ENCODE peak calls at places on chromosomes 12 and 14, in five cellular contexts. N, F, G, V and P are unnamed samples.

GRCh38 chr12:47079365-47079893 is at the start of gene PCED1B:
- DNase-seq in G (no peak), N (peak; percentile 72), V (peak; percentile 33), F (peak; percentile 8), P (peak; percentile 41)

GRCh38 chr14:56199976-56200577 is 81.9 kb downstream of the PELI2 start:
- DNase-seq in G (peak; percentile 26), V (no peak), N (peak; percentile 35), F (no peak), P (no peak)

GRCh38 chr14:71321556-71322315 is 414.5 kb downstream of the PCNX1 start:
- DNase-seq in F (peak; percentile 72), N (peak; percentile 63), G (no peak), V (no peak), P (no peak)

GRCh38 chr12:87150969-87151662 is 878.1 kb downstream of the C12orf50 start:
- DNase-seq in V (no peak), F (no peak), N (no peak), G (peak; percentile 4), P (no peak)

GRCh38 chr12:113891737-113892520 is 74.2 kb downstream of the RBM19 start:
- DNase-seq in V (no peak), G (no peak), F (no peak), N (no peak), P (no peak)

GRCh38 chr12:633731-634130 is 29.5 kb downstream of the NINJ2 start:
- DNase-seq in N (no peak), V (no peak), F (peak; percentile 48), G (no peak), P (no peak)

GRCh38 chr12:104433061-104433460 is 23.7 kb upstream of the CHST11 start:
- DNase-seq in F (no peak), N (no peak), V (no peak), G (no peak), P (no peak)

GRCh38 chr12:113500662-113501435 is 29.2 kb upstream of the LHX5 start:
- DNase-seq in G (no peak), V (no peak), F (no peak), N (no peak), P (no peak)

GRCh38 chr12:52086944-52087835 is 7.7 kb downstream of the SMIM41 start:
- DNase-seq in G (no peak), F (no peak), V (peak; percentile 12), N (no peak), P (no peak)

GRCh38 chr12:7188557-7189397 is 709 bp upstream of the PEX5 start:
- DNase-seq in G (peak; percentile 17), F (peak; percentile 64), V (peak; percentile 75), N (peak; percentile 82), P (peak; percentile 71)

GRCh38 chr14:94575730-94576585 is 5.3 kb upstream of the SERPINA5 start:
- DNase-seq in G (no peak), V (no peak), F (no peak), N (peak; percentile 21), P (no peak)

GRCh38 chr12:53710098-53710497 is 17.2 kb downstream of the CALCOCO1 start:
- DNase-seq in F (no peak), G (no peak), V (no peak), N (no peak), P (no peak)

GRCh38 chr12:26700430-26700829 is 132.6 kb downstream of the ITPR2 start:
- DNase-seq in G (no peak), V (no peak), N (no peak), F (no peak), P (no peak)

GRCh38 chr12:85632390-85632789 is 203.8 kb downstream of the RASSF9 start:
- DNase-seq in V (no peak), G (no peak), N (peak; percentile 68), F (no peak), P (no peak)

GRCh38 chr12:53499261-53500118 is at the start of gene MAP3K12:
- DNase-seq in N (peak; percentile 47), V (peak; percentile 79), G (no peak), F (no peak), P (peak; percentile 57)

GRCh38 chr14:71583246-71583645 is 349.0 kb upstream of the RGS6 start:
- DNase-seq in F (no peak), G (no peak), N (no peak), V (no peak), P (no peak)

GRCh38 chr14:26008290-26008689 is 589.5 kb downstream of the NOVA1 start:
- DNase-seq in F (no peak), G (no peak), N (no peak), V (peak; percentile 0), P (no peak)
- TF ChIP-seq CTCF in F (no peak), G (no peak), N (no peak), V (peak; percentile 59), P (no peak)

DNA sequence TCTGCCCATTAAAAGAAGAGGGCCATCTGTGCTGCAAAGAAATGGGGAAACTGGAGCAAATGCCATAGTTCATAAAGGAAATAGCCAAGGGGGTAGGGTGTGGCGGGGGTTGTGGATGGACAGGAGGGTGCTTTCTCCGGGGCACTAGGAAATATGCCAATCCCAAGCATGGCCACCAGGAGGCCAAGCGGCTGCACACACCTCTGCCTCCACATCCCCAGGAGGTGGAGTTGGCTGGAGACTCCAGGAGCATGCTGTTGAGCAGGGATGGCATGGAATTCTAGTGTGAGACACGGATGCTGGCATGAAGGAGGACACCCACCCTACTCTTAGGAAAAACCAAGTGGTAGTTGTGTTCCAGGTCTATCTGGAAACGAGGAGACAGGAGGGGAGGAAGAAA is 25.2 kb downstream of the NID2 start:
- DNase-seq in G (no peak), V (peak; percentile 72), N (peak; percentile 23), F (peak; percentile 21), P (peak; percentile 30)
- TF ChIP-seq MXI1 in G (no peak), V (no peak), N (peak; percentile 36), F (no peak), P (no peak)

GRCh38 chr14:67882973-67883372 is 63.4 kb downstream of the RAD51B start:
- DNase-seq in V (no peak), F (no peak), N (no peak), G (no peak), P (no peak)

GRCh38 chr14:67886221-67886620 is 66.6 kb downstream of the RAD51B start:
- DNase-seq in N (no peak), V (no peak), G (no peak), F (no peak), P (no peak)

GRCh38 chr14:67887478-67887877 is 67.9 kb downstream of the RAD51B start:
- DNase-seq in N (no peak), F (no peak), G (no peak), V (no peak), P (no peak)

GRCh38 chr14:67881225-67881624 is 61.6 kb downstream of the RAD51B start:
- DNase-seq in G (peak; percentile 81), F (no peak), N (no peak), V (no peak), P (no peak)

DNA sequence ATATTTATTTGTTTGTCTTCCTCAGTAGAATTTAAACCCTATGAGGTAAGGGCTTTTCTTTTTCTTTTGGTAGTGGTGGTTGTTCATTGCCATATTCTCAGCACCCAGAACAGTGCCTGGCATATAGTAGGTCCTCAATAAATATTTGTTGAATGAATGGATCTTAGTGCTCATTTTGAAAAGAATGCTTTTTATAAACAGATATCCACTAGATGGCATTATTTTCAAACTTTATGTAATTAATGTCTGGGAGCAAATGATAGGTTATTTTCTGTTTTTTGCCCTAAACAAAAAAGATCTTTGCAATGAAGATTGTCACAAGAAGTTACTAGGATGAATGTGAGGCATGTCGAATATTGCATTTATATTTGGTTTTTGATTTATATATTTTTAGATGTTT is 64.1 kb downstream of the RAD51B start:
- DNase-seq in N (peak; percentile 28), G (no peak), F (no peak), V (no peak), P (no peak)
- TF ChIP-seq CTCF in N (peak; percentile 53), G (no peak), F (no peak), V (peak; percentile 61), P (no peak)

GRCh38 chr12:75816892-75817291 is 214.7 kb downstream of the PHLDA1 start:
- DNase-seq in N (peak; percentile 79), F (no peak), G (peak; percentile 5), V (no peak), P (peak; percentile 10)
- TF ChIP-seq MXI1 in N (no peak), F (no peak), G (no peak), V (peak; percentile 19), P (no peak)

DNA sequence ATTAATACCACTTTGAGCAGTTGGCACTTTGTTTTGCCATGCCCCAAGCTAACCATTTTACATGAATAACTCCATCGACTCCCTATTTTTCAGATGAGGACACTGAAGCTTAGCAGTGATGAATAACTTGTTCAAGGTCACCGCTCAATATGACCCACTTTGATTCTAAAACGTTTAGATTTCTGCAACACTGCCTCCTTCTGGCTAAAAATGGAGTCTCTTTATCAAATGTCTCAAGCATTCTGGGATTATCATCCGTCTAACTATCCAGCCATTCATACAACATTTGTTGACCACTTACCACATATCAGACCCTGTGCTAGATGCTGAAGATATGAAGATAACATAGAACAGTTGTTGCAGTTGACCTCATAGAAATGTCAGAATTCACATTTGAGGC is 298.0 kb downstream of the PPFIA2 start:
- DNase-seq in F (no peak), V (no peak), G (no peak), N (no peak), P (no peak)
- TF ChIP-seq CTCF in F (no peak), V (peak; percentile 39), G (no peak), N (no peak), P (no peak)

GRCh38 chr14:63045234-63045611 is at the start of gene KCNH5:
- DNase-seq in N (peak; percentile 46), V (peak; percentile 90), F (no peak), G (no peak), P (peak; percentile 7)
- TF ChIP-seq MXI1 in N (no peak), V (no peak), F (no peak), G (no peak), P (no peak)

DNA sequence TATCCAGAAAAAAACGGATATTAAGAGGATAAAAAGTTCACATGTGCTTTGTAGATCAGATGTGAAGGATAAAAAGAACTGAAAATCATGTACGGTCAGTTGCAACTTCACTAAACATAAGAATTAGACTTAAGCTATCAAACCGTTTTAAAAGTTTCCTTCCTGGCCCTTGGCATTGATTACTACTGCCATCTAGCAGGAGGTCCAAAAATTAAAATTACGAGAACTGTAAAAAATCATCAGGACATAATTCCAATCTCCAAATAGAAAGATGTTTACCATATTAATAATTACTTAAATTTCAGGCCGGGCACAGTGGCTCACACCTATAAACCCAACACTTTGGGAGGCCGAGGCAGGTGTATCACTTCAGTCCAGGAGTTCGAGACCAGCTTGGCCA is 7.9 kb downstream of the WDR89 start:
- DNase-seq in G (no peak), F (no peak), V (no peak), N (no peak), P (no peak)
- TF ChIP-seq CTCF in G (no peak), F (no peak), V (peak; percentile 11), N (peak; percentile 29), P (no peak)

DNA sequence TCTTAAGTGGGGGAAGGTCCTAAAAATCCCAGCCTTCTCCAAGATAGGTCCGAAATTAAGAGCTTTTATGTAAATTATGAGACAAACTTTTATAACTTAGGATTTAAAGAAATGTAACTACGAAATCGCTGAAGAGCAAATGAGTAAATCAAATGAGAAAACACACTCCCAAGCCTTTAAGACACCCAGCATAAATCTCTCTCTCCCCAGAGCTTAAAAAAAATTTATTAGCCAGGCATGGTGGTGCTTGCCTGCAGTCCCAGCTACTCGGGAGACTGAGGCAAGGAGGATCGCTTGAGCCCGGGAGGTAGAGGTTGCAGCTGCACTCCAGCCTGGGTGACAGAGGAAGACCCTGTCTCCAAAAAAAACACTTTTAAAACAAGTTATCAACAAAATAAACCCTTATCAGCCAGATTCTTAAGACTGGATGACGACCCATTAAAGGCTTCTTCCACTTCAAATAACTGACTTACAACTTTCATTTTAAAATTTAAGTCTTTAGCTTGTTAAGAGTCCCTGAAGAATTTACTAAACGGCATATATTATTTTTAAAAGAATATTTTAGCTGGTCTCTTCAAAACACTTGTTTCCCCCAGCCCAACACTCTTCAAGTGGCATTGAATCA is 3.2 kb downstream of the PTGES3 start:
- DNase-seq in V (no peak), N (no peak), G (no peak), F (no peak), P (peak; percentile 54)
- TF ChIP-seq MXI1 in V (no peak), N (no peak), G (no peak), F (no peak), P (no peak)